ENCODE peak calls at places on chromosome 18, in seven cellular contexts. I, Q, C, N, X, D and K are unnamed samples.

GRCh38 chr18:49247786-49248185 is 212.7 kb downstream of the DYM start:
- DNase-seq in D (no peak), Q (no peak), C (no peak), X (no peak), N (peak), I (no peak), K (no peak)

GRCh38 chr18:23253630-23254029 is 118.3 kb downstream of the CABLES1 start:
- DNase-seq in D (no peak), I (no peak), Q (no peak), N (no peak), C (no peak), X (no peak), K (no peak)

GRCh38 chr18:30675493-30675892 is 367.0 kb downstream of the DSC3 start:
- DNase-seq in I (no peak), D (no peak), C (no peak), Q (no peak), N (no peak), X (no peak), K (no peak)

GRCh38 chr18:27769152-27769551 is 407.8 kb downstream of the CDH2 start:
- DNase-seq in Q (no peak), C (no peak), D (no peak), N (no peak), I (no peak), X (no peak), K (no peak)

GRCh38 chr18:28814365-28814764 is 637.4 kb upstream of the CDH2 start:
- DNase-seq in I (no peak), Q (no peak), X (no peak), D (no peak), N (no peak), C (no peak), K (no peak)

GRCh38 chr18:42412896-42413295 is 457.9 kb downstream of the PIK3C3 start:
- DNase-seq in N (peak), D (no peak), Q (no peak), I (no peak), C (no peak), X (no peak), K (no peak)

GRCh38 chr18:62897153-62897552 is 181.8 kb downstream of the PHLPP1 start:
- DNase-seq in Q (no peak), I (no peak), D (no peak), X (no peak), C (no peak), N (peak), K (no peak)

GRCh38 chr18:6406910-6407470 is 7.7 kb downstream of the L3MBTL4 start:
- DNase-seq in I (no peak), D (no peak), Q (no peak), N (no peak), C (no peak), X (no peak), K (no peak)

GRCh38 chr18:63832470-63832869 is 55.0 kb upstream of the SERPINB2 start:
- DNase-seq in N (no peak), C (no peak), I (no peak), D (no peak), X (no peak), Q (no peak), K (peak)

GRCh38 chr18:3584897-3585460 is 135.0 kb downstream of the TGIF1 start:
- DNase-seq in X (no peak), Q (no peak), C (peak), D (no peak), I (no peak), N (no peak), K (no peak)

GRCh38 chr18:60070631-60071030 is 170.8 kb downstream of the PMAIP1 start:
- DNase-seq in I (no peak), D (no peak), X (no peak), Q (no peak), C (no peak), N (peak), K (no peak)

GRCh38 chr18:33573193-33573592 is 4.8 kb upstream of the ASXL3 start:
- DNase-seq in N (no peak), Q (no peak), D (no peak), I (no peak), C (no peak), X (no peak), K (no peak)

GRCh38 chr18:35072616-35073015 is 31.4 kb downstream of the MAPRE2 start:
- DNase-seq in Q (no peak), D (no peak), C (no peak), X (no peak), I (no peak), N (no peak), K (no peak)

GRCh38 chr18:79508565-79509535 is 113.1 kb downstream of the NFATC1 start:
- DNase-seq in I (no peak), Q (no peak), X (peak), C (peak), D (no peak), N (no peak), K (no peak)

GRCh38 chr18:48963555-48964480 is 13.1 kb upstream of the SMAD7 start:
- DNase-seq in C (no peak), Q (no peak), N (no peak), I (no peak), X (no peak), D (no peak), K (no peak)

GRCh38 chr18:44452346-44452745 is 228.3 kb upstream of the SETBP1 start:
- DNase-seq in X (no peak), C (no peak), D (no peak), I (no peak), Q (no peak), N (no peak), K (peak)

GRCh38 chr18:37299471-37300304 is 265.9 kb downstream of the CELF4 start:
- DNase-seq in X (no peak), N (peak), C (no peak), I (no peak), Q (no peak), D (peak), K (peak)

GRCh38 chr18:332721-333513 is 65.1 kb upstream of the THOC1 start:
- DNase-seq in N (no peak), D (peak), Q (no peak), X (no peak), I (no peak), C (no peak), K (no peak)

GRCh38 chr18:35953688-35954087 is 18.8 kb upstream of the RMP24 start:
- DNase-seq in Q (no peak), X (no peak), C (no peak), I (no peak), N (no peak), D (no peak), K (no peak)